ENCODE peak calls at places on chromosomes 13 and 19, in seven cellular contexts. One of them, this sample, is unnamed. For H3K27me3, the result is how much of the 10 kb centered on the place peaks cover.

GRCh38 chr19:46979770-46980105 is 39.9 kb upstream of the NPAS1 start:
- DNase-seq in pancreas: no peak
- DNase-seq in uterus: no peak
- DNase-seq in lower lobe of right lung: no peak
- DNase-seq in CD4-positive, CD25-positive, alpha-beta regulatory T cell: no peak
- DNase-seq in AG04450: no peak
- DNase-seq in foreskin keratinocyte: no peak
- DNase-seq in this sample: no peak

GRCh38 chr13:103394670-103395069 is 328.5 kb upstream of the SLC10A2 start:
- DNase-seq in CD4-positive, CD25-positive, alpha-beta regulatory T cell: no peak
- DNase-seq in uterus: no peak
- DNase-seq in pancreas: no peak
- DNase-seq in AG04450: no peak
- DNase-seq in foreskin keratinocyte: no peak
- DNase-seq in lower lobe of right lung: no peak
- DNase-seq in this sample: no peak

GRCh38 chr19:48117515-48118330 is 7.1 kb upstream of the PLA2G4C start:
- DNase-seq in CD4-positive, CD25-positive, alpha-beta regulatory T cell: no peak
- DNase-seq in AG04450: no peak
- DNase-seq in pancreas: no peak
- DNase-seq in lower lobe of right lung: no peak
- DNase-seq in uterus: no peak
- DNase-seq in foreskin keratinocyte: no peak
- DNase-seq in this sample: no peak

GRCh38 chr19:8610041-8610927 is at the start of gene ADAMTS10:
- DNase-seq in lower lobe of right lung: no peak
- DNase-seq in uterus: peak
- DNase-seq in foreskin keratinocyte: no peak
- DNase-seq in CD4-positive, CD25-positive, alpha-beta regulatory T cell: peak
- DNase-seq in AG04450: no peak
- DNase-seq in pancreas: peak
- DNase-seq in this sample: no peak

GRCh38 chr13:98632971-98633370 is 56.1 kb upstream of the STK24 start:
- DNase-seq in pancreas: no peak
- DNase-seq in uterus: no peak
- DNase-seq in CD4-positive, CD25-positive, alpha-beta regulatory T cell: no peak
- DNase-seq in foreskin keratinocyte: peak
- DNase-seq in lower lobe of right lung: no peak
- DNase-seq in AG04450: no peak
- DNase-seq in this sample: no peak

GRCh38 chr13:37706041-37706440 is 107.5 kb upstream of the POSTN start:
- DNase-seq in pancreas: no peak
- DNase-seq in CD4-positive, CD25-positive, alpha-beta regulatory T cell: no peak
- DNase-seq in uterus: no peak
- DNase-seq in lower lobe of right lung: no peak
- DNase-seq in foreskin keratinocyte: no peak
- DNase-seq in AG04450: no peak
- DNase-seq in this sample: no peak

GRCh38 chr19:56538761-56539263 is at the start of gene ZFP28:
- DNase-seq in AG04450: no peak
- DNase-seq in uterus: peak
- DNase-seq in pancreas: no peak
- DNase-seq in CD4-positive, CD25-positive, alpha-beta regulatory T cell: no peak
- DNase-seq in foreskin keratinocyte: peak
- DNase-seq in lower lobe of right lung: peak
- DNase-seq in this sample: no peak

GRCh38 chr19:35470128-35470527 is 20.1 kb downstream of the KRTDAP start:
- DNase-seq in lower lobe of right lung: no peak
- DNase-seq in foreskin keratinocyte: no peak
- DNase-seq in AG04450: no peak
- DNase-seq in pancreas: no peak
- DNase-seq in CD4-positive, CD25-positive, alpha-beta regulatory T cell: no peak
- DNase-seq in uterus: no peak
- DNase-seq in this sample: no peak

GRCh38 chr19:46611791-46612190 is 10.7 kb downstream of the CALM3 start:
- DNase-seq in pancreas: no peak
- DNase-seq in AG04450: no peak
- DNase-seq in lower lobe of right lung: peak
- DNase-seq in uterus: peak
- DNase-seq in CD4-positive, CD25-positive, alpha-beta regulatory T cell: no peak
- DNase-seq in foreskin keratinocyte: no peak
- DNase-seq in this sample: no peak

GRCh38 chr19:41919948-41920712 is 8.1 kb downstream of the ERFL start:
- DNase-seq in foreskin keratinocyte: peak
- DNase-seq in CD4-positive, CD25-positive, alpha-beta regulatory T cell: no peak
- DNase-seq in uterus: no peak
- DNase-seq in pancreas: no peak
- DNase-seq in lower lobe of right lung: no peak
- DNase-seq in AG04450: no peak
- DNase-seq in this sample: no peak

GRCh38 chr13:60663788-60664187 is 266.8 kb downstream of the TDRD3 start:
- DNase-seq in CD4-positive, CD25-positive, alpha-beta regulatory T cell: no peak
- DNase-seq in lower lobe of right lung: no peak
- DNase-seq in uterus: no peak
- DNase-seq in pancreas: no peak
- DNase-seq in AG04450: no peak
- DNase-seq in foreskin keratinocyte: no peak
- DNase-seq in this sample: no peak

GRCh38 chr13:43787998-43788397 is 1.2 kb upstream of the ENOX1 start:
- DNase-seq in CD4-positive, CD25-positive, alpha-beta regulatory T cell: no peak
- DNase-seq in pancreas: peak
- DNase-seq in lower lobe of right lung: no peak
- DNase-seq in uterus: peak
- DNase-seq in AG04450: no peak
- DNase-seq in foreskin keratinocyte: peak
- DNase-seq in this sample: no peak

GRCh38 chr19:38945562-38946228 is 15.0 kb downstream of the MRPS12 start:
- DNase-seq in foreskin keratinocyte: no peak
- DNase-seq in AG04450: no peak
- DNase-seq in pancreas: no peak
- DNase-seq in CD4-positive, CD25-positive, alpha-beta regulatory T cell: no peak
- DNase-seq in uterus: no peak
- DNase-seq in lower lobe of right lung: no peak
- DNase-seq in this sample: no peak

GRCh38 chr13:107573184-107573583 is 642.2 kb downstream of the LIG4 start:
- DNase-seq in foreskin keratinocyte: no peak
- DNase-seq in AG04450: no peak
- DNase-seq in uterus: no peak
- DNase-seq in lower lobe of right lung: no peak
- DNase-seq in pancreas: no peak
- DNase-seq in CD4-positive, CD25-positive, alpha-beta regulatory T cell: no peak
- DNase-seq in this sample: no peak

GRCh38 chr13:73967397-73968165 is 166.6 kb downstream of the KLF12 start:
- DNase-seq in lower lobe of right lung: no peak
- DNase-seq in uterus: no peak
- DNase-seq in CD4-positive, CD25-positive, alpha-beta regulatory T cell: no peak
- DNase-seq in AG04450: no peak
- DNase-seq in foreskin keratinocyte: no peak
- DNase-seq in pancreas: no peak
- DNase-seq in this sample: no peak

GRCh38 chr13:106533940-106534843 is 1.3 kb downstream of the EFNB2 start:
- DNase-seq in lower lobe of right lung: peak
- DNase-seq in uterus: peak
- DNase-seq in foreskin keratinocyte: no peak
- DNase-seq in CD4-positive, CD25-positive, alpha-beta regulatory T cell: peak
- DNase-seq in AG04450: peak
- DNase-seq in pancreas: peak
- DNase-seq in this sample: no peak

GRCh38 chr13:31199849-31200635 is at the start of gene B3GLCT:
- DNase-seq in foreskin keratinocyte: peak
- DNase-seq in lower lobe of right lung: peak
- DNase-seq in AG04450: peak
- DNase-seq in CD4-positive, CD25-positive, alpha-beta regulatory T cell: peak
- DNase-seq in pancreas: peak
- DNase-seq in uterus: peak
- DNase-seq in this sample: no peak

GRCh38 chr19:52991021-52991420 is 22.7 kb upstream of the ERVV-1 start:
- DNase-seq in foreskin keratinocyte: no peak
- DNase-seq in lower lobe of right lung: no peak
- DNase-seq in pancreas: no peak
- DNase-seq in uterus: no peak
- DNase-seq in AG04450: no peak
- DNase-seq in CD4-positive, CD25-positive, alpha-beta regulatory T cell: no peak
- DNase-seq in this sample: no peak

GRCh38 chr13:93398167-93398566 is 171.6 kb downstream of the GPC6 start:
- DNase-seq in foreskin keratinocyte: peak
- DNase-seq in uterus: no peak
- DNase-seq in lower lobe of right lung: no peak
- DNase-seq in pancreas: no peak
- DNase-seq in CD4-positive, CD25-positive, alpha-beta regulatory T cell: no peak
- DNase-seq in AG04450: no peak
- DNase-seq in this sample: no peak

GRCh38 chr13:96958286-96958891 is 35.9 kb downstream of the OXGR1 start:
- DNase-seq in uterus: no peak
- DNase-seq in lower lobe of right lung: no peak
- DNase-seq in foreskin keratinocyte: peak
- DNase-seq in pancreas: peak
- DNase-seq in AG04450: no peak
- DNase-seq in CD4-positive, CD25-positive, alpha-beta regulatory T cell: no peak
- DNase-seq in this sample: no peak

GRCh38 chr19:19865750-19866598 is at the start of gene ZNF253:
- DNase-seq in foreskin keratinocyte: peak
- DNase-seq in uterus: peak
- DNase-seq in CD4-positive, CD25-positive, alpha-beta regulatory T cell: peak
- DNase-seq in AG04450: peak
- DNase-seq in pancreas: peak
- DNase-seq in lower lobe of right lung: peak
- DNase-seq in this sample: peak
- H3K27ac ChIP-seq in foreskin keratinocyte: peak
- H3K27ac ChIP-seq in uterus: peak
- H3K27ac ChIP-seq in CD4-positive, CD25-positive, alpha-beta regulatory T cell: peak
- H3K27ac ChIP-seq in AG04450: peak
- H3K27ac ChIP-seq in pancreas: peak
- H3K27ac ChIP-seq in lower lobe of right lung: peak
- H3K27ac ChIP-seq in this sample: peak

GRCh38 chr19:13487985-13488384 is 18.3 kb downstream of the CACNA1A start:
- DNase-seq in AG04450: no peak
- DNase-seq in foreskin keratinocyte: no peak
- DNase-seq in uterus: no peak
- DNase-seq in lower lobe of right lung: no peak
- DNase-seq in CD4-positive, CD25-positive, alpha-beta regulatory T cell: no peak
- DNase-seq in pancreas: no peak
- DNase-seq in this sample: no peak

GRCh38 chr19:13478576-13478975 is 27.7 kb downstream of the CACNA1A start:
- DNase-seq in pancreas: no peak
- DNase-seq in CD4-positive, CD25-positive, alpha-beta regulatory T cell: no peak
- DNase-seq in AG04450: no peak
- DNase-seq in uterus: no peak
- DNase-seq in lower lobe of right lung: no peak
- DNase-seq in foreskin keratinocyte: no peak
- DNase-seq in this sample: no peak

GRCh38 chr19:13484141-13484540 is 22.1 kb downstream of the CACNA1A start:
- DNase-seq in AG04450: no peak
- DNase-seq in uterus: no peak
- DNase-seq in pancreas: no peak
- DNase-seq in foreskin keratinocyte: no peak
- DNase-seq in lower lobe of right lung: no peak
- DNase-seq in CD4-positive, CD25-positive, alpha-beta regulatory T cell: no peak
- DNase-seq in this sample: no peak

GRCh38 chr19:13483215-13483614 is 23.1 kb downstream of the CACNA1A start:
- DNase-seq in pancreas: no peak
- DNase-seq in uterus: no peak
- DNase-seq in CD4-positive, CD25-positive, alpha-beta regulatory T cell: no peak
- DNase-seq in AG04450: no peak
- DNase-seq in foreskin keratinocyte: no peak
- DNase-seq in lower lobe of right lung: no peak
- DNase-seq in this sample: no peak
- H3K27me3 ChIP-seq in pancreas: under half
- H3K27me3 ChIP-seq in uterus: under half
- H3K27me3 ChIP-seq in CD4-positive, CD25-positive, alpha-beta regulatory T cell: under half
- H3K27me3 ChIP-seq in AG04450: under half
- H3K27me3 ChIP-seq in foreskin keratinocyte: under half
- H3K27me3 ChIP-seq in lower lobe of right lung: under half
- H3K27me3 ChIP-seq in this sample: under half

GRCh38 chr13:23743717-23744116 is 145.5 kb downstream of the MIPEP start:
- DNase-seq in CD4-positive, CD25-positive, alpha-beta regulatory T cell: no peak
- DNase-seq in AG04450: no peak
- DNase-seq in pancreas: no peak
- DNase-seq in lower lobe of right lung: no peak
- DNase-seq in uterus: no peak
- DNase-seq in foreskin keratinocyte: no peak
- DNase-seq in this sample: no peak

GRCh38 chr13:23740002-23740401 is 149.2 kb downstream of the MIPEP start:
- DNase-seq in CD4-positive, CD25-positive, alpha-beta regulatory T cell: no peak
- DNase-seq in AG04450: no peak
- DNase-seq in lower lobe of right lung: no peak
- DNase-seq in uterus: no peak
- DNase-seq in pancreas: no peak
- DNase-seq in foreskin keratinocyte: no peak
- DNase-seq in this sample: no peak

GRCh38 chr13:23744315-23744714 is 144.9 kb downstream of the MIPEP start:
- DNase-seq in lower lobe of right lung: no peak
- DNase-seq in pancreas: no peak
- DNase-seq in foreskin keratinocyte: peak
- DNase-seq in uterus: no peak
- DNase-seq in CD4-positive, CD25-positive, alpha-beta regulatory T cell: no peak
- DNase-seq in AG04450: no peak
- DNase-seq in this sample: no peak

GRCh38 chr13:23741879-23742510 is 147.2 kb downstream of the MIPEP start:
- DNase-seq in uterus: no peak
- DNase-seq in AG04450: no peak
- DNase-seq in foreskin keratinocyte: no peak
- DNase-seq in pancreas: no peak
- DNase-seq in lower lobe of right lung: no peak
- DNase-seq in CD4-positive, CD25-positive, alpha-beta regulatory T cell: no peak
- DNase-seq in this sample: no peak

DNA sequence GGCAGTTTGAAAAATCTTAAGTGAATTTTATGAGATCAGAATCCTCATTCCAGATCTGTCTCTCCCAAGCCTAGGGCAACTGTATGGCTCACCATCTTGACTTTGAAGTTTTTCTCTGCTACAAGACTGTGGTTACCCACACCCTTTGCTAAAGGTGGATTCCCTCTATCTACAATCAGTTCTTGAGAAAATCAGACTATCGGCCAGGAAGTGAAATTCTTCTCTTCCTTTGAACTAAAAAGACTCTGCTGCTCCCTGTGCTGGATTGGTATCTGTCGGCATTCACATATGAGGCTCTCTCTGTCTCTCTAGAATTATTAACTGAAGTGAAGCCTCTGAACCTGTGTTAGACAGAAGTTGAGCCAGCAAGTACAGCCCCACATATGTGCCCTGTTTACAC is 145.9 kb downstream of the MIPEP start:
- DNase-seq in lower lobe of right lung: no peak
- DNase-seq in uterus: no peak
- DNase-seq in AG04450: no peak
- DNase-seq in foreskin keratinocyte: peak
- DNase-seq in CD4-positive, CD25-positive, alpha-beta regulatory T cell: peak
- DNase-seq in pancreas: no peak
- DNase-seq in this sample: no peak
- H3K27ac ChIP-seq in lower lobe of right lung: no peak
- H3K27ac ChIP-seq in uterus: no peak
- H3K27ac ChIP-seq in AG04450: no peak
- H3K27ac ChIP-seq in foreskin keratinocyte: peak
- H3K27ac ChIP-seq in CD4-positive, CD25-positive, alpha-beta regulatory T cell: no peak
- H3K27ac ChIP-seq in pancreas: no peak
- H3K27ac ChIP-seq in this sample: no peak

DNA sequence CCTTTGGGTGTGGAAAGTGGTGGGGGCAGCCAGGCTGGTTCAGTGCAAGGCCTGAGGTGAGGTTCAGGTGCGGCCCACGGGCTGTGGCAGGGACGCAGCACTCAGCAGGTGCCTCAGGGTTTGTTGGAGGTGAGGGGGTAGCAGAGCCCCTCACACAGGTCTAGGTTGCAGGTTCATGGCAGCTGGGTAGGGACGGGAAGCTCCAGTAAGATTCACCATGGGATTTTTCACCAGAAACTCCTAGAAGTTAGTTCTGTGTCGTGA is 14.0 kb downstream of the MCF2L start:
- DNase-seq in lower lobe of right lung: no peak
- DNase-seq in CD4-positive, CD25-positive, alpha-beta regulatory T cell: no peak
- DNase-seq in AG04450: no peak
- DNase-seq in pancreas: no peak
- DNase-seq in uterus: no peak
- DNase-seq in foreskin keratinocyte: no peak
- DNase-seq in this sample: no peak
- H3K27me3 ChIP-seq in lower lobe of right lung: under half
- H3K27me3 ChIP-seq in CD4-positive, CD25-positive, alpha-beta regulatory T cell: under half
- H3K27me3 ChIP-seq in AG04450: under half
- H3K27me3 ChIP-seq in pancreas: under half
- H3K27me3 ChIP-seq in uterus: under half
- H3K27me3 ChIP-seq in foreskin keratinocyte: under half
- H3K27me3 ChIP-seq in this sample: under half

This sample was measured in vagina.